ENCODE peak calls at places on chromosome 17, in six cellular contexts. One of them, this sample, is unnamed.

GRCh38 chr17:64732336-64733006 is 70.4 kb upstream of the SMURF2 start:
- DNase-seq in Caco-2: no peak
- DNase-seq in lower leg skin: no peak
- DNase-seq in neural progenitor cell: no peak
- DNase-seq in astrocyte: peak
- DNase-seq in cardiac muscle cell: peak
- DNase-seq in this sample: no peak

GRCh38 chr17:44417553-44417952 is 28.1 kb upstream of the ITGA2B start:
- DNase-seq in Caco-2: no peak
- DNase-seq in astrocyte: peak
- DNase-seq in lower leg skin: no peak
- DNase-seq in neural progenitor cell: no peak
- DNase-seq in cardiac muscle cell: peak
- DNase-seq in this sample: no peak

GRCh38 chr17:83054518-83055125 is 24.8 kb upstream of the METRNL start:
- DNase-seq in Caco-2: no peak
- DNase-seq in neural progenitor cell: no peak
- DNase-seq in cardiac muscle cell: no peak
- DNase-seq in astrocyte: no peak
- DNase-seq in lower leg skin: no peak
- DNase-seq in this sample: no peak

GRCh38 chr17:82658796-82659452 is 10.7 kb upstream of the WDR45B start:
- DNase-seq in lower leg skin: no peak
- DNase-seq in cardiac muscle cell: no peak
- DNase-seq in neural progenitor cell: no peak
- DNase-seq in Caco-2: no peak
- DNase-seq in astrocyte: no peak
- DNase-seq in this sample: no peak

GRCh38 chr17:9729034-9729650 is 62.2 kb downstream of the DHRS7C start:
- DNase-seq in lower leg skin: no peak
- DNase-seq in astrocyte: peak
- DNase-seq in Caco-2: no peak
- DNase-seq in cardiac muscle cell: peak
- DNase-seq in neural progenitor cell: peak
- DNase-seq in this sample: peak

GRCh38 chr17:1490643-1491405 is 1.7 kb downstream of the MYO1C start:
- DNase-seq in Caco-2: peak
- DNase-seq in neural progenitor cell: peak
- DNase-seq in astrocyte: no peak
- DNase-seq in cardiac muscle cell: peak
- DNase-seq in lower leg skin: no peak
- DNase-seq in this sample: no peak

GRCh38 chr17:63697341-63698286 is 2.3 kb downstream of the LIMD2 start:
- DNase-seq in Caco-2: no peak
- DNase-seq in cardiac muscle cell: peak
- DNase-seq in lower leg skin: no peak
- DNase-seq in neural progenitor cell: peak
- DNase-seq in astrocyte: no peak
- DNase-seq in this sample: no peak

GRCh38 chr17:68401288-68401687 is 56.0 kb downstream of the WIPI1 start:
- DNase-seq in cardiac muscle cell: no peak
- DNase-seq in astrocyte: no peak
- DNase-seq in lower leg skin: no peak
- DNase-seq in neural progenitor cell: no peak
- DNase-seq in Caco-2: no peak
- DNase-seq in this sample: no peak

GRCh38 chr17:74502866-74503265 is 28.4 kb downstream of the CD300LB start:
- DNase-seq in astrocyte: no peak
- DNase-seq in cardiac muscle cell: no peak
- DNase-seq in Caco-2: no peak
- DNase-seq in lower leg skin: no peak
- DNase-seq in neural progenitor cell: no peak
- DNase-seq in this sample: no peak

GRCh38 chr17:60089097-60089844 is 10.6 kb upstream of the HEATR6 start:
- DNase-seq in neural progenitor cell: no peak
- DNase-seq in astrocyte: no peak
- DNase-seq in cardiac muscle cell: no peak
- DNase-seq in Caco-2: no peak
- DNase-seq in lower leg skin: no peak
- DNase-seq in this sample: no peak

GRCh38 chr17:62611308-62611707 is 16.2 kb upstream of the MRC2 start:
- DNase-seq in cardiac muscle cell: no peak
- DNase-seq in astrocyte: no peak
- DNase-seq in lower leg skin: no peak
- DNase-seq in Caco-2: no peak
- DNase-seq in neural progenitor cell: no peak
- DNase-seq in this sample: no peak

GRCh38 chr17:44121997-44122824 is 1.2 kb downstream of the HDAC5 start:
- DNase-seq in cardiac muscle cell: no peak
- DNase-seq in lower leg skin: no peak
- DNase-seq in neural progenitor cell: peak
- DNase-seq in astrocyte: no peak
- DNase-seq in Caco-2: no peak
- DNase-seq in this sample: no peak

GRCh38 chr17:58335061-58335731 is 6.6 kb upstream of the TSPOAP1 start:
- DNase-seq in cardiac muscle cell: no peak
- DNase-seq in neural progenitor cell: no peak
- DNase-seq in Caco-2: no peak
- DNase-seq in lower leg skin: no peak
- DNase-seq in astrocyte: no peak
- DNase-seq in this sample: no peak
- H3K4me3 ChIP-seq in cardiac muscle cell: no peak
- H3K4me3 ChIP-seq in neural progenitor cell: no peak
- H3K4me3 ChIP-seq in Caco-2: no peak
- H3K4me3 ChIP-seq in lower leg skin: no peak
- H3K4me3 ChIP-seq in astrocyte: no peak
- H3K4me3 ChIP-seq in this sample: no peak

GRCh38 chr17:40415390-40415789 is 2.3 kb downstream of the TOP2A start:
- DNase-seq in cardiac muscle cell: peak
- DNase-seq in lower leg skin: no peak
- DNase-seq in neural progenitor cell: peak
- DNase-seq in Caco-2: no peak
- DNase-seq in astrocyte: no peak
- DNase-seq in this sample: no peak

GRCh38 chr17:40417609-40418427 is at the start of gene TOP2A:
- DNase-seq in cardiac muscle cell: peak
- DNase-seq in lower leg skin: peak
- DNase-seq in neural progenitor cell: peak
- DNase-seq in Caco-2: peak
- DNase-seq in astrocyte: peak
- DNase-seq in this sample: peak

GRCh38 chr17:40416671-40417070 is 1.0 kb downstream of the TOP2A start:
- DNase-seq in lower leg skin: no peak
- DNase-seq in astrocyte: no peak
- DNase-seq in Caco-2: no peak
- DNase-seq in cardiac muscle cell: no peak
- DNase-seq in neural progenitor cell: no peak
- DNase-seq in this sample: no peak

GRCh38 chr17:40418428-40418706 is 671 bp upstream of the TOP2A start:
- DNase-seq in astrocyte: no peak
- DNase-seq in lower leg skin: peak
- DNase-seq in cardiac muscle cell: no peak
- DNase-seq in neural progenitor cell: no peak
- DNase-seq in Caco-2: no peak
- DNase-seq in this sample: no peak

DNA sequence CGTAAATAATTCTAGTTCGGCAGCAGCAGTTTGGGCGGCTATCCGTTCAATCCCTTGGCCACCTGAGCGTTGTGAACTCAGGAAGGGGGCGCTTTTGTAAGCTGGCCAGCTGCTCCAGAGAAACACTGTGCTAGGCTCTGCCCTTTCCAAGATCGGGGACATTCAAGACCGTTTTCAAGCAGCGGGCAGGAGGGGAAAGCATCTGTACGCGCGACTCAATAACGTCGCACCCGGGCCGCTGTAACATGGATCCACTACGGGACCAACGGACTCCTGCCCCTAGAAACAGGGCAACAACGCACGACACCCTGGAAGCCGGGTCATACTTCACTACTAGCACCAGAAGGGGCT is 463 bp downstream of the TOP2A start:
- DNase-seq in lower leg skin: no peak
- DNase-seq in astrocyte: no peak
- DNase-seq in Caco-2: peak
- DNase-seq in cardiac muscle cell: no peak
- DNase-seq in neural progenitor cell: peak
- DNase-seq in this sample: no peak
- TF ChIP-seq CTCF in lower leg skin: no peak
- TF ChIP-seq CTCF in astrocyte: no peak
- TF ChIP-seq CTCF in Caco-2: no peak
- TF ChIP-seq CTCF in cardiac muscle cell: peak
- TF ChIP-seq CTCF in neural progenitor cell: peak
- TF ChIP-seq CTCF in this sample: no peak

GRCh38 chr17:77961741-77962140 is 3.2 kb downstream of the TNRC6C start:
- DNase-seq in cardiac muscle cell: peak
- DNase-seq in neural progenitor cell: no peak
- DNase-seq in Caco-2: no peak
- DNase-seq in lower leg skin: no peak
- DNase-seq in astrocyte: no peak
- DNase-seq in this sample: no peak
- H3K4me3 ChIP-seq in cardiac muscle cell: no peak
- H3K4me3 ChIP-seq in neural progenitor cell: no peak
- H3K4me3 ChIP-seq in Caco-2: no peak
- H3K4me3 ChIP-seq in lower leg skin: no peak
- H3K4me3 ChIP-seq in astrocyte: no peak
- H3K4me3 ChIP-seq in this sample: no peak

DNA sequence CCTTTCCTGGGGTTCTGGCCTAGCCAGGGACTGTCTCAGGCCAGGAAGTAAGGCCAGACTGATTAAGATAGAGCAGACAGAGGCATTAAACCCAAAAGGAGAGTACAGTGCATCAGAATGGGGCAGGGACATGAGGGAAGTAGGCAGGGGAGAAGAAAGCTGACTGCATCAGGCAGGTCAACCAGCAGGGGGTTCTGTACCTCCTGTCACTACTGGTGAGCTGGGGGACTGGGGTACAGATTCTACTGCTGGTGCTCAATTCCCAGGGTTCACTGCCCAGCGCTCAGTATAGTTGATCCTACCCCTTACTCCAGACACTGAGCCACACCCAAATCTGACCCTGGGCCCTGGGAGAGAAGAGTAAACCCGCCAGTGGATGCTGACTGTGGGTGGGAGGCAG is 12.9 kb upstream of the MTMR4 start:
- DNase-seq in lower leg skin: no peak
- DNase-seq in Caco-2: no peak
- DNase-seq in cardiac muscle cell: no peak
- DNase-seq in neural progenitor cell: no peak
- DNase-seq in astrocyte: no peak
- DNase-seq in this sample: no peak
- TF ChIP-seq CTCF in lower leg skin: no peak
- TF ChIP-seq CTCF in Caco-2: no peak
- TF ChIP-seq CTCF in cardiac muscle cell: peak
- TF ChIP-seq CTCF in neural progenitor cell: no peak
- TF ChIP-seq CTCF in astrocyte: no peak
- TF ChIP-seq CTCF in this sample: no peak

DNA sequence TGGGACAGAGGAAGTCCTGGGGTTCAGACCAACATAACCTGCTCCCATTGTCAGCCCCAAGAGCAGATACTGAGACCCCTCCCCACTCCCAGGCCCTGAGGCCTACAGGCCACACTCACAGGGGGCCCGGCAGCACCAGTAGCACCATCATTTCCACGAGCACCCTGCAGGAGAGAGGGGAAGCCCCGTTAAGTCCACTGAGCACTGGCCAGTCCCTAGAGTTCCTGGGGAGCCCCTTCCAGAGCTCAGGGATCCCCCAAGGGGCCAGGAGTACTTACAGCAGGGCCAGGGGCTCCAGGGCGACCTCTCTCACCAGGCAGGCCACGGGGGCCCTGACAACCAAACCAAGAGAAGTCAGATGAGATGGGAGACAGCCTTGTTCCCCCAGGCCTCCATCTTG is 5.4 kb downstream of the COL1A1 start:
- DNase-seq in astrocyte: no peak
- DNase-seq in cardiac muscle cell: no peak
- DNase-seq in lower leg skin: no peak
- DNase-seq in neural progenitor cell: no peak
- DNase-seq in Caco-2: no peak
- DNase-seq in this sample: no peak
- H3K4me3 ChIP-seq in astrocyte: peak
- H3K4me3 ChIP-seq in cardiac muscle cell: no peak
- H3K4me3 ChIP-seq in lower leg skin: no peak
- H3K4me3 ChIP-seq in neural progenitor cell: no peak
- H3K4me3 ChIP-seq in Caco-2: no peak
- H3K4me3 ChIP-seq in this sample: no peak

GRCh38 chr17:48767263-48767774 is 38.8 kb upstream of the HOXB13 start:
- DNase-seq in neural progenitor cell: no peak
- DNase-seq in Caco-2: no peak
- DNase-seq in cardiac muscle cell: no peak
- DNase-seq in astrocyte: no peak
- DNase-seq in lower leg skin: no peak
- DNase-seq in this sample: no peak
- TF ChIP-seq CTCF in neural progenitor cell: no peak
- TF ChIP-seq CTCF in Caco-2: peak
- TF ChIP-seq CTCF in cardiac muscle cell: no peak
- TF ChIP-seq CTCF in astrocyte: no peak
- TF ChIP-seq CTCF in lower leg skin: no peak
- TF ChIP-seq CTCF in this sample: no peak

DNA sequence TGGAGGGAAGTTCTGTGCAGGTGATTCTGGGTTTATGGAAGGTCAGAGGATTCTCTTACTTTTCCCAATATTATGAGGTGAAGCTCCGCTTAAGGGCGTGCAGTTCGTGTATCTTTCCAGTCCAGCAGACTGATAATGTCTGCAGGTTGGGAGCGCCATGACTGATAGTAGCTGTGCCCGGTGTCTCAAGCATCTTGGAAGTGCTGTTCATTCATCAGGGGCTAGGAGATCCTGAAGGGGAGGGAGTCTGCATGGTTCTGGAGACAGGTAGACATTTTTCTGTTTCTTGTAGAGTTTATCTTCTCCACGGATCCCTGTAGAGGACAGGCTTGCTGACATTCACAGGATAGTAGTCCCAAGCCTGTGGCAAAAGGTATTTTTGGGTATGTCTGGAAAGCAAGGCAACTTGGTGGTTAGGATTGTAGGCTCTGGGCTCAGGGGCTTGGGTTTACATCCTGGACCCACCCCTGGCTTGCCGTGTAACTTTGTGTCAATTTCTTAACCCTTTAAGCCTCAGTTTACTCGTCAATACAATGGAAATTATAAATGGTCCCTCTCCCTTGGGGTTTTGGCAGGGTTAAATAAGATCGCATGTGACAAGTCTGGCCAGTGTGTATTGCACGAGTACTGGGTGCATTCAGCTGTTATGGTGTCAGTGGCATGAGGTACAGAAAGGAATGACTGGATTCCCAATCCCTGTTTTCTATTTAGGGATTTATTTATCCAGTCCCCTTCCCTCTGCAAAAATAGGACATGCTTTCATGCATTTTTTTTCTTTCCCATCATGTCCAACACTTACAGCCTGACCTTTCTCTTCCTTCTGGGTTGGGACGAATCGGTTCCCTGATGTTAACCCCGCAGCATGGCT is 8.2 kb downstream of the HLF start:
- DNase-seq in Caco-2: no peak
- DNase-seq in cardiac muscle cell: no peak
- DNase-seq in lower leg skin: no peak
- DNase-seq in astrocyte: no peak
- DNase-seq in neural progenitor cell: no peak
- DNase-seq in this sample: no peak
- H3K4me3 ChIP-seq in Caco-2: no peak
- H3K4me3 ChIP-seq in cardiac muscle cell: no peak
- H3K4me3 ChIP-seq in lower leg skin: no peak
- H3K4me3 ChIP-seq in astrocyte: no peak
- H3K4me3 ChIP-seq in neural progenitor cell: no peak
- H3K4me3 ChIP-seq in this sample: no peak

This sample was measured in LNCaP clone FGC.